ENCODE peak calls at places on chromosome 10, in five cellular contexts. D is stimulated activated CD4-positive, alpha-beta T cell treated with anti-CD3 and anti-CD28 coated beads, Interleukin-1b, Interleukin-23, amount 100 ng/mL, for 1 hour; Q is T-helper 17 cell; J is endodermal cell; G is AG20443. U is an unnamed sample.

GRCh38 chr10:59839576-59839975 is 66.8 kb downstream of the CCDC6 start:
- DNase-seq in Q (no peak), D (no peak), G (peak), J (no peak), U (peak)

GRCh38 chr10:51063659-51064535 is 10.4 kb upstream of the PRKG1 start:
- DNase-seq in D (no peak), J (no peak), Q (no peak), G (no peak), U (peak)

GRCh38 chr10:85642421-85643170 is 724.0 kb downstream of the GRID1 start:
- DNase-seq in G (peak), D (no peak), J (peak), Q (no peak), U (no peak)

GRCh38 chr10:93039721-93040120 is 20.9 kb upstream of the CYP26C1 start:
- DNase-seq in J (peak), Q (no peak), G (peak), D (no peak), U (no peak)

GRCh38 chr10:123135415-123136141 is at the start of gene HMX3:
- DNase-seq in Q (no peak), J (peak), D (no peak), G (peak), U (no peak)

GRCh38 chr10:50635286-50635685 is 11.5 kb upstream of the SGMS1 start:
- DNase-seq in G (peak), Q (no peak), D (no peak), J (no peak), U (peak)

GRCh38 chr10:62814901-62815372 is 1.2 kb downstream of the EGR2 start:
- DNase-seq in Q (no peak), D (no peak), G (peak), J (peak), U (no peak)

GRCh38 chr10:117884592-117884991 is 162.1 kb downstream of the RAB11FIP2 start:
- DNase-seq in D (no peak), Q (no peak), J (peak), G (no peak), U (no peak)

GRCh38 chr10:24305551-24306506 is 96.9 kb downstream of the KIAA1217 start:
- DNase-seq in G (no peak), D (no peak), Q (no peak), J (no peak), U (no peak)

U was measured in AG04450.